ENCODE peak calls at places on chromosomes 2 and 18, in ten cellular contexts. E is pons, G is HFFc6, M is cardiac muscle cell, F is Right ventricle myocardium superior, X is left ventricle myocardium superior, T is NT2/D1, C is GM20000, A is OCI-M1, L is HT1080. U is an unnamed sample.

GRCh38 chr18:3725100-3725499 is 275.1 kb downstream of the TGIF1 start:
- DNase-seq in E (no peak), G (no peak), M (no peak), F (no peak), X (no peak), T (no peak), C (peak), A (peak), L (no peak), U (no peak)

GRCh38 chr2:98293003-98293402 is 53.3 kb upstream of the CNGA3 start:
- DNase-seq in E (no peak), G (peak), M (no peak), F (no peak), X (no peak), T (no peak), C (no peak), A (no peak), L (no peak), U (no peak)

GRCh38 chr2:151258121-151258520 is 3.5 kb downstream of the RBM43 start:
- DNase-seq in E (no peak), G (peak), M (no peak), F (no peak), X (no peak), T (no peak), C (no peak), A (no peak), L (peak), U (no peak)

GRCh38 chr18:61616111-61616610 is 276.6 kb downstream of the RNF152 start:
- DNase-seq in E (no peak), G (no peak), M (no peak), F (no peak), X (no peak), T (no peak), C (no peak), A (no peak), L (no peak), U (no peak)

GRCh38 chr2:239488078-239488590 is 87.3 kb upstream of the HDAC4 start:
- DNase-seq in E (no peak), G (no peak), M (no peak), F (no peak), X (no peak), T (no peak), C (no peak), A (no peak), L (no peak), U (no peak)

GRCh38 chr2:219309278-219309677 is at the start of gene PTPRN:
- DNase-seq in E (no peak), G (no peak), M (no peak), F (no peak), X (no peak), T (peak), C (no peak), A (no peak), L (peak), U (no peak)

GRCh38 chr2:181465686-181466375 is 8.6 kb downstream of the ITGA4 start:
- DNase-seq in E (no peak), G (no peak), M (no peak), F (no peak), X (no peak), T (no peak), C (no peak), A (peak), L (peak), U (no peak)

GRCh38 chr18:64379662-64380061 is 230.8 kb upstream of the LINC00305 start:
- DNase-seq in E (no peak), G (no peak), M (no peak), F (no peak), X (no peak), T (no peak), C (no peak), A (no peak), L (no peak), U (no peak)

GRCh38 chr2:113229795-113230194 is 48.9 kb downstream of the PAX8 start:
- DNase-seq in E (no peak), G (no peak), M (no peak), F (no peak), X (no peak), T (no peak), C (no peak), A (no peak), L (no peak), U (no peak)

GRCh38 chr18:41873730-41874129 is 81.3 kb upstream of the PIK3C3 start:
- DNase-seq in E (no peak), G (peak), M (no peak), F (no peak), X (no peak), T (no peak), C (no peak), A (peak), L (no peak), U (no peak)

GRCh38 chr2:133843551-133843950 is 275.3 kb upstream of the NCKAP5 start:
- DNase-seq in E (no peak), G (no peak), M (no peak), F (no peak), X (no peak), T (no peak), C (no peak), A (no peak), L (no peak), U (no peak)

GRCh38 chr2:28163627-28164279 is 228.9 kb upstream of the FOSL2 start:
- DNase-seq in E (no peak), G (no peak), M (no peak), F (no peak), X (no peak), T (no peak), C (no peak), A (no peak), L (no peak), U (no peak)

GRCh38 chr2:152506843-152507242 is 171.9 kb downstream of the FMNL2 start:
- DNase-seq in E (peak), G (peak), M (no peak), F (no peak), X (no peak), T (no peak), C (no peak), A (no peak), L (peak), U (no peak)

GRCh38 chr2:100924520-100925451 is 77.3 kb upstream of the RPL31 start:
- DNase-seq in E (peak), G (peak), M (no peak), F (no peak), X (no peak), T (no peak), C (peak), A (peak), L (peak), U (peak)

GRCh38 chr18:44178476-44178875 is 502.2 kb upstream of the SETBP1 start:
- DNase-seq in E (no peak), G (no peak), M (no peak), F (peak), X (peak), T (no peak), C (no peak), A (no peak), L (no peak), U (peak)

GRCh38 chr2:230798769-230799399 is 65.9 kb upstream of the ITM2C start:
- DNase-seq in E (peak), G (peak), M (peak), F (no peak), X (no peak), T (peak), C (peak), A (peak), L (peak), U (no peak)

GRCh38 chr2:68732036-68732435 is 2.6 kb upstream of the ARHGAP25 start:
- DNase-seq in E (peak), G (no peak), M (no peak), F (no peak), X (no peak), T (no peak), C (no peak), A (no peak), L (no peak), U (no peak)

U was measured in heart left ventricle.